ENCODE peak calls at places on chromosomes 2 and 18, in six cellular contexts. R is NCI-H1092 treated with DMSO at 0.1 percent for 48 hours, A is ELR, O is endothelial cell, B is OCI-LY7, K is kidney. T is an unnamed sample.

GRCh38 chr18:36419913-36420531 is 122.5 kb downstream of the FHOD3 start:
- DNase-seq in R (no peak), A (peak), O (no peak), B (peak), K (no peak), T (no peak)

GRCh38 chr2:161041356-161041755 is 118.9 kb upstream of the TANK start:
- DNase-seq in R (no peak), A (no peak), O (no peak), B (no peak), K (no peak), T (no peak)

GRCh38 chr2:234836251-234836650 is 115.6 kb upstream of the SH3BP4 start:
- DNase-seq in R (no peak), A (no peak), O (no peak), B (no peak), K (no peak), T (no peak)

GRCh38 chr2:204317640-204318039 is 227.6 kb upstream of the PARD3B start:
- DNase-seq in R (no peak), A (no peak), O (no peak), B (no peak), K (no peak), T (no peak)

GRCh38 chr2:69177785-69178636 is 165.0 kb downstream of the ANTXR1 start:
- DNase-seq in R (no peak), A (peak), O (peak), B (no peak), K (peak), T (peak)

GRCh38 chr18:73365018-73365417 is 497.2 kb upstream of the NETO1 start:
- DNase-seq in R (no peak), A (peak), O (no peak), B (no peak), K (no peak), T (no peak)

GRCh38 chr2:124025896-124026295 is 809 bp downstream of the CNTNAP5 start:
- DNase-seq in R (peak), A (no peak), O (peak), B (no peak), K (no peak), T (no peak)

GRCh38 chr2:80035749-80036285 is 268.7 kb downstream of the LRRTM1 start:
- DNase-seq in R (no peak), A (no peak), O (no peak), B (no peak), K (no peak), T (no peak)

GRCh38 chr2:58133395-58133794 is 86.8 kb downstream of the VRK2 start:
- DNase-seq in R (no peak), A (peak), O (no peak), B (no peak), K (no peak), T (no peak)

GRCh38 chr2:101432411-101433181 is 42.3 kb downstream of the RFX8 start:
- DNase-seq in R (no peak), A (peak), O (no peak), B (no peak), K (no peak), T (no peak)

GRCh38 chr18:2554671-2555070 is 16.6 kb downstream of the METTL4 start:
- DNase-seq in R (no peak), A (no peak), O (no peak), B (no peak), K (no peak), T (no peak)

GRCh38 chr2:157257312-157258252 is at the start of gene GALNT5:
- DNase-seq in R (no peak), A (peak), O (peak), B (no peak), K (no peak), T (no peak)

GRCh38 chr18:62957885-62958472 is 242.6 kb downstream of the PHLPP1 start:
- DNase-seq in R (peak), A (peak), O (peak), B (peak), K (no peak), T (peak)

GRCh38 chr18:46678785-46679404 is 21.9 kb upstream of the LOXHD1 start:
- DNase-seq in R (no peak), A (no peak), O (no peak), B (no peak), K (no peak), T (no peak)

GRCh38 chr2:169718930-169719504 is 14.6 kb upstream of the KLHL23 start:
- DNase-seq in R (no peak), A (no peak), O (no peak), B (no peak), K (no peak), T (no peak)

GRCh38 chr18:23837591-23837990 is 148.3 kb downstream of the LAMA3 start:
- DNase-seq in R (no peak), A (peak), O (no peak), B (no peak), K (no peak), T (no peak)

GRCh38 chr2:44615950-44616518 is 254.3 kb downstream of the CAMKMT start:
- DNase-seq in R (no peak), A (no peak), O (no peak), B (peak), K (no peak), T (no peak)

GRCh38 chr2:203744091-203744490 is 37.7 kb downstream of the CD28 start:
- DNase-seq in R (no peak), A (peak), O (no peak), B (no peak), K (no peak), T (no peak)

GRCh38 chr2:9392895-9393757 is 30.2 kb downstream of the ITGB1BP1 start:
- DNase-seq in R (no peak), A (no peak), O (peak), B (no peak), K (peak), T (no peak)

GRCh38 chr18:45526120-45526841 is 89.0 kb upstream of the SLC14A2 start:
- DNase-seq in R (peak), A (no peak), O (no peak), B (no peak), K (no peak), T (no peak)

GRCh38 chr2:1670636-1671035 is 73.7 kb downstream of the PXDN start:
- DNase-seq in R (no peak), A (no peak), O (no peak), B (no peak), K (no peak), T (no peak)

GRCh38 chr2:45862843-45863242 is 211.4 kb downstream of the PRKCE start:
- DNase-seq in R (no peak), A (no peak), O (no peak), B (no peak), K (no peak), T (peak)

GRCh38 chr18:28408528-28408927 is 231.6 kb upstream of the CDH2 start:
- DNase-seq in R (no peak), A (no peak), O (no peak), B (no peak), K (no peak), T (no peak)

GRCh38 chr2:197813093-197813787 is 8.8 kb downstream of the PLCL1 start:
- DNase-seq in R (no peak), A (peak), O (no peak), B (peak), K (no peak), T (no peak)

GRCh38 chr2:28956890-28957289 is 24.2 kb upstream of the TOGARAM2 start:
- DNase-seq in R (no peak), A (peak), O (peak), B (no peak), K (no peak), T (no peak)

GRCh38 chr2:105785095-105785847 is 40.6 kb downstream of the NCK2 start:
- DNase-seq in R (no peak), A (no peak), O (no peak), B (no peak), K (no peak), T (no peak)

GRCh38 chr2:65397122-65397521 is 35.3 kb downstream of the SPRED2 start:
- DNase-seq in R (no peak), A (peak), O (no peak), B (no peak), K (no peak), T (no peak)

GRCh38 chr2:234494361-234495075 is 2.4 kb downstream of the ARL4C start:
- DNase-seq in R (peak), A (peak), O (no peak), B (peak), K (no peak), T (peak)

GRCh38 chr2:70671059-70671685 is 96.8 kb downstream of the ADD2 start:
- DNase-seq in R (no peak), A (peak), O (no peak), B (no peak), K (no peak), T (no peak)

GRCh38 chr18:49582579-49582978 is 20.7 kb downstream of the LIPG start:
- DNase-seq in R (no peak), A (no peak), O (no peak), B (no peak), K (no peak), T (no peak)

GRCh38 chr2:9802576-9802993 is 40.7 kb upstream of the TAF1B start:
- DNase-seq in R (no peak), A (no peak), O (no peak), B (no peak), K (peak), T (no peak)

GRCh38 chr2:18253686-18254197 is 306.7 kb downstream of the RDH14 start:
- DNase-seq in R (no peak), A (no peak), O (no peak), B (no peak), K (peak), T (no peak)

GRCh38 chr2:227228061-227228667 is 63.7 kb downstream of the COL4A3 start:
- DNase-seq in R (peak), A (no peak), O (no peak), B (no peak), K (peak), T (no peak)

GRCh38 chr2:187544371-187545080 is 9.7 kb downstream of the TFPI start:
- DNase-seq in R (no peak), A (no peak), O (no peak), B (no peak), K (no peak), T (no peak)

GRCh38 chr18:32093106-32093511 is 1.4 kb downstream of the RNF138 start:
- DNase-seq in R (peak), A (peak), O (peak), B (peak), K (peak), T (peak)

GRCh38 chr2:24915796-24916195 is 4.2 kb downstream of the ADCY3 start:
- DNase-seq in R (no peak), A (no peak), O (no peak), B (no peak), K (no peak), T (no peak)

GRCh38 chr2:11539317-11540147 is 5.7 kb downstream of the GREB1 start:
- DNase-seq in R (peak), A (no peak), O (no peak), B (no peak), K (no peak), T (no peak)

T was measured in activated CD4-positive, alpha-beta T cell treated with anti-CD3 and anti-CD28 coated beads, Interleukin-2, amount 10 ng/mL, durations not matched to agents 7 days and 5 days.